ENCODE peak calls at places on chromosomes 3 and 15, in six cellular contexts. C is GM12865, U is neural progenitor cell, V is mucosa of descending colon, G is astrocyte of the spinal cord, H is ovary. N is an unnamed sample.

GRCh38 chr3:42723146-42723683 is 20.6 kb upstream of the HHATL start:
- DNase-seq in C (no peak), U (no peak), V (no peak), G (no peak), H (no peak), N (no peak)

GRCh38 chr15:41561777-41562145 is 2.7 kb downstream of the TYRO3 start:
- DNase-seq in C (no peak), U (peak; percentile 90), V (no peak), G (peak; percentile 72), H (peak; percentile 91), N (no peak)

GRCh38 chr15:101389362-101389761 is 94.3 kb upstream of the SNRPA1 start:
- DNase-seq in C (no peak), U (no peak), V (no peak), G (no peak), H (no peak), N (no peak)

GRCh38 chr3:13111173-13111873 is 38.1 kb upstream of the IQSEC1 start:
- DNase-seq in C (no peak), U (no peak), V (peak; percentile 57), G (no peak), H (no peak), N (no peak)

GRCh38 chr15:21261965-21262850 is 178.1 kb downstream of the POTEB3 start:
- DNase-seq in C (no peak), U (no peak), V (peak; percentile 60), G (peak; percentile 0), H (peak; percentile 19), N (peak; percentile 21)

GRCh38 chr3:148269816-148270215 is 427.9 kb upstream of the AGTR1 start:
- DNase-seq in C (no peak), U (no peak), V (no peak), G (peak; percentile 28), H (no peak), N (no peak)

GRCh38 chr3:45554001-45554691 is 40.4 kb upstream of the LIMD1 start:
- DNase-seq in C (peak; percentile 74), U (no peak), V (no peak), G (no peak), H (no peak), N (peak; percentile 56)

GRCh38 chr3:50627407-50628051 is 10.6 kb downstream of the MAPKAPK3 start:
- DNase-seq in C (no peak), U (peak; percentile 74), V (no peak), G (peak; percentile 67), H (no peak), N (no peak)

GRCh38 chr15:69869881-69870465 is 227.7 kb downstream of the TLE3 start:
- DNase-seq in C (no peak), U (no peak), V (no peak), G (no peak), H (no peak), N (no peak)

GRCh38 chr3:140234256-140234655 is 299.3 kb downstream of the CLSTN2 start:
- DNase-seq in C (no peak), U (no peak), V (no peak), G (no peak), H (peak; percentile 29), N (no peak)

GRCh38 chr15:71674354-71674753 is 136.0 kb upstream of the NR2E3 start:
- DNase-seq in C (no peak), U (no peak), V (no peak), G (no peak), H (no peak), N (no peak)

GRCh38 chr3:126412841-126413692 is 18.4 kb downstream of the CFAP100 start:
- DNase-seq in C (no peak), U (no peak), V (no peak), G (no peak), H (no peak), N (no peak)

GRCh38 chr3:114939920-114940319 is 207.2 kb downstream of the ZBTB20 start:
- DNase-seq in C (no peak), U (no peak), V (no peak), G (no peak), H (no peak), N (no peak)

GRCh38 chr15:85477730-85478129 is 97.3 kb downstream of the AKAP13 start:
- DNase-seq in C (no peak), U (no peak), V (no peak), G (peak; percentile 82), H (no peak), N (no peak)

GRCh38 chr3:16183601-16184270 is 9.3 kb downstream of the GALNT15 start:
- DNase-seq in C (no peak), U (peak; percentile 33), V (no peak), G (peak; percentile 90), H (peak; percentile 63), N (no peak)

GRCh38 chr3:158958873-158959272 is 157.0 kb downstream of the MFSD1 start:
- DNase-seq in C (no peak), U (no peak), V (no peak), G (no peak), H (no peak), N (no peak)

GRCh38 chr15:56245871-56246814 is 2.5 kb upstream of the RFX7 start:
- DNase-seq in C (peak; percentile 96), U (peak; percentile 93), V (peak; percentile 90), G (peak; percentile 91), H (peak; percentile 79), N (peak; percentile 85)

GRCh38 chr15:101043011-101043410 is 123.9 kb downstream of the LRRK1 start:
- DNase-seq in C (no peak), U (no peak), V (no peak), G (no peak), H (peak; percentile 12), N (no peak)

GRCh38 chr15:74243431-74243830 is 7.3 kb downstream of the CCDC33 start:
- DNase-seq in C (no peak), U (no peak), V (no peak), G (no peak), H (no peak), N (no peak)

GRCh38 chr3:127441764-127442163 is 148.8 kb downstream of the TPRA1 start:
- DNase-seq in C (no peak), U (no peak), V (no peak), G (no peak), H (no peak), N (no peak)

GRCh38 chr3:125002414-125002811 is 53.4 kb downstream of the HEG1 start:
- DNase-seq in C (no peak), U (no peak), V (no peak), G (no peak), H (no peak), N (no peak)

GRCh38 chr3:192819001-192819569 is 91.7 kb upstream of the FGF12 start:
- DNase-seq in C (peak; percentile 81), U (no peak), V (no peak), G (peak; percentile 83), H (no peak), N (peak; percentile 28)

GRCh38 chr3:122940628-122941086 is 86.9 kb downstream of the SEMA5B start:
- DNase-seq in C (no peak), U (no peak), V (no peak), G (no peak), H (peak; percentile 39), N (no peak)

GRCh38 chr3:143737065-143737464 is 111.2 kb downstream of the SLC9A9 start:
- DNase-seq in C (no peak), U (no peak), V (no peak), G (no peak), H (no peak), N (no peak)

GRCh38 chr15:67824900-67825879 is at the start of gene SKOR1:
- DNase-seq in C (no peak), U (peak; percentile 85), V (no peak), G (peak; percentile 26), H (no peak), N (peak; percentile 73)

GRCh38 chr15:60941448-60941847 is 287.7 kb downstream of the RORA start:
- DNase-seq in C (no peak), U (no peak), V (no peak), G (peak; percentile 69), H (no peak), N (no peak)

GRCh38 chr3:185701891-185702563 is 115.9 kb downstream of the SENP2 start:
- DNase-seq in C (no peak), U (peak; percentile 19), V (no peak), G (no peak), H (no peak), N (no peak)

GRCh38 chr15:62798536-62798935 is 244.0 kb upstream of the TPM1 start:
- DNase-seq in C (no peak), U (no peak), V (no peak), G (no peak), H (no peak), N (no peak)

GRCh38 chr15:62795171-62795570 is 247.4 kb upstream of the TPM1 start:
- DNase-seq in C (peak; percentile 57), U (no peak), V (no peak), G (no peak), H (no peak), N (peak; percentile 30)

GRCh38 chr15:62797171-62797570 is 245.4 kb upstream of the TPM1 start:
- DNase-seq in C (no peak), U (no peak), V (no peak), G (no peak), H (no peak), N (no peak)

GRCh38 chr15:62795700-62796099 is 246.8 kb upstream of the TPM1 start:
- DNase-seq in C (no peak), U (no peak), V (no peak), G (no peak), H (no peak), N (no peak)

GRCh38 chr15:62796296-62796695 is 246.3 kb upstream of the TPM1 start:
- DNase-seq in C (no peak), U (no peak), V (no peak), G (no peak), H (no peak), N (no peak)
- TF ChIP-seq CTCF in C (no peak), U (no peak), V (no peak), G (no peak), H (no peak), N (no peak)

DNA sequence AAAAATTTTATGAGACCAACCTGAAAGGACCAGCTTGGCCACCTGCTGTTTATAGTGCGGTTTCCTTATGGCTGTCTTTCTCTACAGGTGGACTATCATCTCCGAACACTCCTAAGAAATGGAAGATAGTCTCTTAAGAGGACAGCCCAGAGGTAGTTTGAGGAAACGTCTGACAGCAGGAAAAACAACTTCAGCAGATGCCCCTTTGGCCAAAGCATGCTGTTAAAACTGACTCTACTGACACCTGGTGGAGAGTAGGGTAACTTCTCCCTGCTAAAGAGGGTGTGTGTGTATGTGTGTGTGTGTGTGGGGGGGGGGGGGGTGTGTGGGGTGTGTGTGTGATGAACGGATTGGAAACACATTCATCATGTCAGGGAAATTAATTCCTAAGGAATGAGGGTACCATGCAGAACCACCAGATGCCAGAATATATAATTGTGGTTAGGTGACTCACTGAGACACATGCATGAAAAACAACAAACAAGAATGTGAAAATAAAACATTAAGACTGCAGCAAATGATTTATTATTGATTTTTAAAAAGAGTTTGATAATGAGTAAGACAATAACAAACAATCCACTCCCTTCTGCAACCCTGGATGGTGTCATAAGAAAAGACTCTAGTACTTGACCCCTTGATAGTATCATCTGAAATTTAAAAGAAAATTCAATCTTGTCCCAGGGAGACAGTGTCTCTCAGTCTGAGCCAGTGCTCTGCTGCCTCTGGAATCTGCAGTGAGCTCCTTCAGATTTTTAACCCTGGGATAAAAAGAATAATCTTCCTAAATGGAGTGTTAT is 256.5 kb downstream of the THRB start:
- DNase-seq in C (peak; percentile 80), U (peak; percentile 80), V (no peak), G (peak; percentile 87), H (peak; percentile 50), N (peak; percentile 48)
- TF ChIP-seq CTCF in C (peak; percentile 79), U (peak; percentile 73), V (peak; percentile 20), G (peak; percentile 79), H (peak; percentile 62), N (peak; percentile 46)

GRCh38 chr3:77319711-77320110 is 279.8 kb downstream of the ROBO2 start:
- DNase-seq in C (no peak), U (peak; percentile 20), V (no peak), G (no peak), H (no peak), N (no peak)
- TF ChIP-seq CTCF in C (no peak), U (peak; percentile 55), V (no peak), G (peak; percentile 35), H (no peak), N (no peak)

GRCh38 chr3:20154928-20155327 is 31.1 kb downstream of the SGO1 start:
- DNase-seq in C (peak; percentile 10), U (peak; percentile 11), V (no peak), G (no peak), H (no peak), N (no peak)
- TF ChIP-seq CTCF in C (no peak), U (no peak), V (no peak), G (no peak), H (no peak), N (no peak)

N was measured in GM20000.